ENCODE peak calls at places on chromosomes 7 and 10, in six cellular contexts. One of them, this sample, is unnamed.
A peak's percentile ranks its signal among the peaks of the same experiment; 100 is the strongest.

GRCh38 chr7:149415391-149416068 is 45.3 kb downstream of the ZNF777 start:
- DNase-seq in stimulated activated CD8-positive, alpha-beta memory T cell treated with anti-CD3 and anti-CD28 coated beads, Interleukin-2, amount 100 ng/mL, for 1 hour: no peak
- DNase-seq in fibroblast of pulmonary artery: peak; percentile 37
- DNase-seq in heart left ventricle: no peak
- DNase-seq in stimulated activated CD4-positive, alpha-beta T cell treated with anti-CD3 and anti-CD28 coated beads, Interleukin-2, amount 100 ng/mL, for 48 hours: no peak
- DNase-seq in NCI-H748 treated with DMSO at 0.1 percent for 48 hours: no peak
- DNase-seq in this sample: no peak

GRCh38 chr7:57201895-57202210 is 69.6 kb upstream of the ZNF479 start:
- DNase-seq in stimulated activated CD8-positive, alpha-beta memory T cell treated with anti-CD3 and anti-CD28 coated beads, Interleukin-2, amount 100 ng/mL, for 1 hour: no peak
- DNase-seq in fibroblast of pulmonary artery: no peak
- DNase-seq in heart left ventricle: no peak
- DNase-seq in stimulated activated CD4-positive, alpha-beta T cell treated with anti-CD3 and anti-CD28 coated beads, Interleukin-2, amount 100 ng/mL, for 48 hours: no peak
- DNase-seq in NCI-H748 treated with DMSO at 0.1 percent for 48 hours: no peak
- DNase-seq in this sample: no peak

GRCh38 chr10:122173337-122173736 is 97.8 kb upstream of the BTBD16 start:
- DNase-seq in stimulated activated CD8-positive, alpha-beta memory T cell treated with anti-CD3 and anti-CD28 coated beads, Interleukin-2, amount 100 ng/mL, for 1 hour: no peak
- DNase-seq in fibroblast of pulmonary artery: no peak
- DNase-seq in heart left ventricle: peak; percentile 40
- DNase-seq in stimulated activated CD4-positive, alpha-beta T cell treated with anti-CD3 and anti-CD28 coated beads, Interleukin-2, amount 100 ng/mL, for 48 hours: no peak
- DNase-seq in NCI-H748 treated with DMSO at 0.1 percent for 48 hours: no peak
- DNase-seq in this sample: no peak

GRCh38 chr7:135208417-135208793 is 2.9 kb downstream of the WDR91 start:
- DNase-seq in stimulated activated CD8-positive, alpha-beta memory T cell treated with anti-CD3 and anti-CD28 coated beads, Interleukin-2, amount 100 ng/mL, for 1 hour: no peak
- DNase-seq in fibroblast of pulmonary artery: no peak
- DNase-seq in heart left ventricle: no peak
- DNase-seq in stimulated activated CD4-positive, alpha-beta T cell treated with anti-CD3 and anti-CD28 coated beads, Interleukin-2, amount 100 ng/mL, for 48 hours: no peak
- DNase-seq in NCI-H748 treated with DMSO at 0.1 percent for 48 hours: no peak
- DNase-seq in this sample: no peak

GRCh38 chr10:12643279-12643678 is 293.9 kb downstream of the CAMK1D start:
- DNase-seq in stimulated activated CD8-positive, alpha-beta memory T cell treated with anti-CD3 and anti-CD28 coated beads, Interleukin-2, amount 100 ng/mL, for 1 hour: no peak
- DNase-seq in fibroblast of pulmonary artery: no peak
- DNase-seq in heart left ventricle: no peak
- DNase-seq in stimulated activated CD4-positive, alpha-beta T cell treated with anti-CD3 and anti-CD28 coated beads, Interleukin-2, amount 100 ng/mL, for 48 hours: no peak
- DNase-seq in NCI-H748 treated with DMSO at 0.1 percent for 48 hours: no peak
- DNase-seq in this sample: no peak

GRCh38 chr10:33052915-33053810 is 95.1 kb upstream of the ITGB1 start:
- DNase-seq in stimulated activated CD8-positive, alpha-beta memory T cell treated with anti-CD3 and anti-CD28 coated beads, Interleukin-2, amount 100 ng/mL, for 1 hour: no peak
- DNase-seq in fibroblast of pulmonary artery: no peak
- DNase-seq in heart left ventricle: no peak
- DNase-seq in stimulated activated CD4-positive, alpha-beta T cell treated with anti-CD3 and anti-CD28 coated beads, Interleukin-2, amount 100 ng/mL, for 48 hours: no peak
- DNase-seq in NCI-H748 treated with DMSO at 0.1 percent for 48 hours: no peak
- DNase-seq in this sample: no peak

GRCh38 chr10:48410503-48410902 is 104.0 kb downstream of the MAPK8 start:
- DNase-seq in stimulated activated CD8-positive, alpha-beta memory T cell treated with anti-CD3 and anti-CD28 coated beads, Interleukin-2, amount 100 ng/mL, for 1 hour: no peak
- DNase-seq in fibroblast of pulmonary artery: no peak
- DNase-seq in heart left ventricle: no peak
- DNase-seq in stimulated activated CD4-positive, alpha-beta T cell treated with anti-CD3 and anti-CD28 coated beads, Interleukin-2, amount 100 ng/mL, for 48 hours: no peak
- DNase-seq in NCI-H748 treated with DMSO at 0.1 percent for 48 hours: no peak
- DNase-seq in this sample: no peak

GRCh38 chr7:104209063-104209462 is 1.2 kb upstream of the ORC5 start:
- DNase-seq in stimulated activated CD8-positive, alpha-beta memory T cell treated with anti-CD3 and anti-CD28 coated beads, Interleukin-2, amount 100 ng/mL, for 1 hour: no peak
- DNase-seq in fibroblast of pulmonary artery: no peak
- DNase-seq in heart left ventricle: no peak
- DNase-seq in stimulated activated CD4-positive, alpha-beta T cell treated with anti-CD3 and anti-CD28 coated beads, Interleukin-2, amount 100 ng/mL, for 48 hours: no peak
- DNase-seq in NCI-H748 treated with DMSO at 0.1 percent for 48 hours: no peak
- DNase-seq in this sample: no peak

GRCh38 chr10:26858707-26859034 is 2.1 kb downstream of the ABI1 start:
- DNase-seq in stimulated activated CD8-positive, alpha-beta memory T cell treated with anti-CD3 and anti-CD28 coated beads, Interleukin-2, amount 100 ng/mL, for 1 hour: no peak
- DNase-seq in fibroblast of pulmonary artery: peak; percentile 46
- DNase-seq in heart left ventricle: no peak
- DNase-seq in stimulated activated CD4-positive, alpha-beta T cell treated with anti-CD3 and anti-CD28 coated beads, Interleukin-2, amount 100 ng/mL, for 48 hours: no peak
- DNase-seq in NCI-H748 treated with DMSO at 0.1 percent for 48 hours: no peak
- DNase-seq in this sample: no peak

GRCh38 chr7:140922741-140923345 is 1.9 kb downstream of the BRAF start:
- DNase-seq in stimulated activated CD8-positive, alpha-beta memory T cell treated with anti-CD3 and anti-CD28 coated beads, Interleukin-2, amount 100 ng/mL, for 1 hour: no peak
- DNase-seq in fibroblast of pulmonary artery: no peak
- DNase-seq in heart left ventricle: no peak
- DNase-seq in stimulated activated CD4-positive, alpha-beta T cell treated with anti-CD3 and anti-CD28 coated beads, Interleukin-2, amount 100 ng/mL, for 48 hours: no peak
- DNase-seq in NCI-H748 treated with DMSO at 0.1 percent for 48 hours: no peak
- DNase-seq in this sample: no peak

GRCh38 chr10:30456262-30456661 is 22.3 kb downstream of the MAP3K8 start:
- DNase-seq in stimulated activated CD8-positive, alpha-beta memory T cell treated with anti-CD3 and anti-CD28 coated beads, Interleukin-2, amount 100 ng/mL, for 1 hour: peak; percentile 16
- DNase-seq in fibroblast of pulmonary artery: no peak
- DNase-seq in heart left ventricle: no peak
- DNase-seq in stimulated activated CD4-positive, alpha-beta T cell treated with anti-CD3 and anti-CD28 coated beads, Interleukin-2, amount 100 ng/mL, for 48 hours: no peak
- DNase-seq in NCI-H748 treated with DMSO at 0.1 percent for 48 hours: no peak
- DNase-seq in this sample: no peak

GRCh38 chr10:131934769-131935168 is 34.0 kb downstream of the PPP2R2D start:
- DNase-seq in stimulated activated CD8-positive, alpha-beta memory T cell treated with anti-CD3 and anti-CD28 coated beads, Interleukin-2, amount 100 ng/mL, for 1 hour: no peak
- DNase-seq in fibroblast of pulmonary artery: no peak
- DNase-seq in heart left ventricle: no peak
- DNase-seq in stimulated activated CD4-positive, alpha-beta T cell treated with anti-CD3 and anti-CD28 coated beads, Interleukin-2, amount 100 ng/mL, for 48 hours: no peak
- DNase-seq in NCI-H748 treated with DMSO at 0.1 percent for 48 hours: no peak
- DNase-seq in this sample: no peak

GRCh38 chr10:127801302-127801701 is 64.3 kb downstream of the FOXI2 start:
- DNase-seq in stimulated activated CD8-positive, alpha-beta memory T cell treated with anti-CD3 and anti-CD28 coated beads, Interleukin-2, amount 100 ng/mL, for 1 hour: no peak
- DNase-seq in fibroblast of pulmonary artery: no peak
- DNase-seq in heart left ventricle: no peak
- DNase-seq in stimulated activated CD4-positive, alpha-beta T cell treated with anti-CD3 and anti-CD28 coated beads, Interleukin-2, amount 100 ng/mL, for 48 hours: no peak
- DNase-seq in NCI-H748 treated with DMSO at 0.1 percent for 48 hours: no peak
- DNase-seq in this sample: no peak

GRCh38 chr10:113267616-113268015 is 285.2 kb upstream of the HABP2 start:
- DNase-seq in stimulated activated CD8-positive, alpha-beta memory T cell treated with anti-CD3 and anti-CD28 coated beads, Interleukin-2, amount 100 ng/mL, for 1 hour: no peak
- DNase-seq in fibroblast of pulmonary artery: no peak
- DNase-seq in heart left ventricle: no peak
- DNase-seq in stimulated activated CD4-positive, alpha-beta T cell treated with anti-CD3 and anti-CD28 coated beads, Interleukin-2, amount 100 ng/mL, for 48 hours: no peak
- DNase-seq in NCI-H748 treated with DMSO at 0.1 percent for 48 hours: no peak
- DNase-seq in this sample: no peak

GRCh38 chr7:2921748-2922147 is 77.6 kb upstream of the GNA12 start:
- DNase-seq in stimulated activated CD8-positive, alpha-beta memory T cell treated with anti-CD3 and anti-CD28 coated beads, Interleukin-2, amount 100 ng/mL, for 1 hour: no peak
- DNase-seq in fibroblast of pulmonary artery: no peak
- DNase-seq in heart left ventricle: no peak
- DNase-seq in stimulated activated CD4-positive, alpha-beta T cell treated with anti-CD3 and anti-CD28 coated beads, Interleukin-2, amount 100 ng/mL, for 48 hours: no peak
- DNase-seq in NCI-H748 treated with DMSO at 0.1 percent for 48 hours: no peak
- DNase-seq in this sample: no peak

GRCh38 chr7:76278540-76278939 is 23.9 kb upstream of the HSPB1 start:
- DNase-seq in stimulated activated CD8-positive, alpha-beta memory T cell treated with anti-CD3 and anti-CD28 coated beads, Interleukin-2, amount 100 ng/mL, for 1 hour: no peak
- DNase-seq in fibroblast of pulmonary artery: no peak
- DNase-seq in heart left ventricle: no peak
- DNase-seq in stimulated activated CD4-positive, alpha-beta T cell treated with anti-CD3 and anti-CD28 coated beads, Interleukin-2, amount 100 ng/mL, for 48 hours: no peak
- DNase-seq in NCI-H748 treated with DMSO at 0.1 percent for 48 hours: no peak
- DNase-seq in this sample: no peak

GRCh38 chr7:128863433-128863989 is 855 bp downstream of the ATP6V1F start:
- DNase-seq in stimulated activated CD8-positive, alpha-beta memory T cell treated with anti-CD3 and anti-CD28 coated beads, Interleukin-2, amount 100 ng/mL, for 1 hour: no peak
- DNase-seq in fibroblast of pulmonary artery: peak; percentile 77
- DNase-seq in heart left ventricle: no peak
- DNase-seq in stimulated activated CD4-positive, alpha-beta T cell treated with anti-CD3 and anti-CD28 coated beads, Interleukin-2, amount 100 ng/mL, for 48 hours: peak; percentile 42
- DNase-seq in NCI-H748 treated with DMSO at 0.1 percent for 48 hours: peak; percentile 5
- DNase-seq in this sample: peak; percentile 63

GRCh38 chr10:43254199-43254730 is 12.6 kb downstream of the RASGEF1A start:
- DNase-seq in stimulated activated CD8-positive, alpha-beta memory T cell treated with anti-CD3 and anti-CD28 coated beads, Interleukin-2, amount 100 ng/mL, for 1 hour: no peak
- DNase-seq in fibroblast of pulmonary artery: no peak
- DNase-seq in heart left ventricle: peak; percentile 6
- DNase-seq in stimulated activated CD4-positive, alpha-beta T cell treated with anti-CD3 and anti-CD28 coated beads, Interleukin-2, amount 100 ng/mL, for 48 hours: no peak
- DNase-seq in NCI-H748 treated with DMSO at 0.1 percent for 48 hours: no peak
- DNase-seq in this sample: no peak

GRCh38 chr10:105974803-105975456 is 1189.6 kb downstream of the SORCS1 start:
- DNase-seq in stimulated activated CD8-positive, alpha-beta memory T cell treated with anti-CD3 and anti-CD28 coated beads, Interleukin-2, amount 100 ng/mL, for 1 hour: no peak
- DNase-seq in fibroblast of pulmonary artery: peak; percentile 43
- DNase-seq in heart left ventricle: peak; percentile 29
- DNase-seq in stimulated activated CD4-positive, alpha-beta T cell treated with anti-CD3 and anti-CD28 coated beads, Interleukin-2, amount 100 ng/mL, for 48 hours: no peak
- DNase-seq in NCI-H748 treated with DMSO at 0.1 percent for 48 hours: no peak
- DNase-seq in this sample: no peak

GRCh38 chr7:131544449-131545425 is 11.7 kb downstream of the PODXL start:
- DNase-seq in stimulated activated CD8-positive, alpha-beta memory T cell treated with anti-CD3 and anti-CD28 coated beads, Interleukin-2, amount 100 ng/mL, for 1 hour: no peak
- DNase-seq in fibroblast of pulmonary artery: peak; percentile 47
- DNase-seq in heart left ventricle: no peak
- DNase-seq in stimulated activated CD4-positive, alpha-beta T cell treated with anti-CD3 and anti-CD28 coated beads, Interleukin-2, amount 100 ng/mL, for 48 hours: no peak
- DNase-seq in NCI-H748 treated with DMSO at 0.1 percent for 48 hours: no peak
- DNase-seq in this sample: peak; percentile 40

GRCh38 chr7:158587425-158588084 is at the start of gene PTPRN2:
- DNase-seq in stimulated activated CD8-positive, alpha-beta memory T cell treated with anti-CD3 and anti-CD28 coated beads, Interleukin-2, amount 100 ng/mL, for 1 hour: peak; percentile 34
- DNase-seq in fibroblast of pulmonary artery: peak; percentile 56
- DNase-seq in heart left ventricle: peak; percentile 60
- DNase-seq in stimulated activated CD4-positive, alpha-beta T cell treated with anti-CD3 and anti-CD28 coated beads, Interleukin-2, amount 100 ng/mL, for 48 hours: peak; percentile 52
- DNase-seq in NCI-H748 treated with DMSO at 0.1 percent for 48 hours: peak; percentile 16
- DNase-seq in this sample: no peak

GRCh38 chr10:131758062-131758941 is 142.5 kb upstream of the PPP2R2D start:
- DNase-seq in stimulated activated CD8-positive, alpha-beta memory T cell treated with anti-CD3 and anti-CD28 coated beads, Interleukin-2, amount 100 ng/mL, for 1 hour: no peak
- DNase-seq in fibroblast of pulmonary artery: no peak
- DNase-seq in heart left ventricle: no peak
- DNase-seq in stimulated activated CD4-positive, alpha-beta T cell treated with anti-CD3 and anti-CD28 coated beads, Interleukin-2, amount 100 ng/mL, for 48 hours: no peak
- DNase-seq in NCI-H748 treated with DMSO at 0.1 percent for 48 hours: no peak
- DNase-seq in this sample: no peak

GRCh38 chr10:132303361-132304115 is 4.2 kb downstream of the STK32C start:
- DNase-seq in stimulated activated CD8-positive, alpha-beta memory T cell treated with anti-CD3 and anti-CD28 coated beads, Interleukin-2, amount 100 ng/mL, for 1 hour: no peak
- DNase-seq in fibroblast of pulmonary artery: no peak
- DNase-seq in heart left ventricle: no peak
- DNase-seq in stimulated activated CD4-positive, alpha-beta T cell treated with anti-CD3 and anti-CD28 coated beads, Interleukin-2, amount 100 ng/mL, for 48 hours: no peak
- DNase-seq in NCI-H748 treated with DMSO at 0.1 percent for 48 hours: no peak
- DNase-seq in this sample: no peak

GRCh38 chr7:38318803-38319416 is 45.5 kb upstream of the TARP start:
- DNase-seq in stimulated activated CD8-positive, alpha-beta memory T cell treated with anti-CD3 and anti-CD28 coated beads, Interleukin-2, amount 100 ng/mL, for 1 hour: no peak
- DNase-seq in fibroblast of pulmonary artery: peak; percentile 86
- DNase-seq in heart left ventricle: no peak
- DNase-seq in stimulated activated CD4-positive, alpha-beta T cell treated with anti-CD3 and anti-CD28 coated beads, Interleukin-2, amount 100 ng/mL, for 48 hours: no peak
- DNase-seq in NCI-H748 treated with DMSO at 0.1 percent for 48 hours: peak; percentile 69
- DNase-seq in this sample: peak; percentile 71

GRCh38 chr7:45574521-45575500 is 643 bp downstream of the ADCY1 start:
- DNase-seq in stimulated activated CD8-positive, alpha-beta memory T cell treated with anti-CD3 and anti-CD28 coated beads, Interleukin-2, amount 100 ng/mL, for 1 hour: no peak
- DNase-seq in fibroblast of pulmonary artery: peak; percentile 42
- DNase-seq in heart left ventricle: no peak
- DNase-seq in stimulated activated CD4-positive, alpha-beta T cell treated with anti-CD3 and anti-CD28 coated beads, Interleukin-2, amount 100 ng/mL, for 48 hours: no peak
- DNase-seq in NCI-H748 treated with DMSO at 0.1 percent for 48 hours: no peak
- DNase-seq in this sample: peak; percentile 14

GRCh38 chr10:132842397-132842796 is 56.5 kb upstream of the NKX6-2 start:
- DNase-seq in stimulated activated CD8-positive, alpha-beta memory T cell treated with anti-CD3 and anti-CD28 coated beads, Interleukin-2, amount 100 ng/mL, for 1 hour: no peak
- DNase-seq in fibroblast of pulmonary artery: no peak
- DNase-seq in heart left ventricle: no peak
- DNase-seq in stimulated activated CD4-positive, alpha-beta T cell treated with anti-CD3 and anti-CD28 coated beads, Interleukin-2, amount 100 ng/mL, for 48 hours: no peak
- DNase-seq in NCI-H748 treated with DMSO at 0.1 percent for 48 hours: no peak
- DNase-seq in this sample: no peak

GRCh38 chr10:191703-192518 is 56.7 kb downstream of the ZMYND11 start:
- DNase-seq in stimulated activated CD8-positive, alpha-beta memory T cell treated with anti-CD3 and anti-CD28 coated beads, Interleukin-2, amount 100 ng/mL, for 1 hour: no peak
- DNase-seq in fibroblast of pulmonary artery: peak; percentile 80
- DNase-seq in heart left ventricle: no peak
- DNase-seq in stimulated activated CD4-positive, alpha-beta T cell treated with anti-CD3 and anti-CD28 coated beads, Interleukin-2, amount 100 ng/mL, for 48 hours: no peak
- DNase-seq in NCI-H748 treated with DMSO at 0.1 percent for 48 hours: no peak
- DNase-seq in this sample: peak; percentile 78

GRCh38 chr10:113895018-113895417 is 40.6 kb downstream of the NHLRC2 start:
- DNase-seq in stimulated activated CD8-positive, alpha-beta memory T cell treated with anti-CD3 and anti-CD28 coated beads, Interleukin-2, amount 100 ng/mL, for 1 hour: no peak
- DNase-seq in fibroblast of pulmonary artery: peak; percentile 61
- DNase-seq in heart left ventricle: no peak
- DNase-seq in stimulated activated CD4-positive, alpha-beta T cell treated with anti-CD3 and anti-CD28 coated beads, Interleukin-2, amount 100 ng/mL, for 48 hours: no peak
- DNase-seq in NCI-H748 treated with DMSO at 0.1 percent for 48 hours: no peak
- DNase-seq in this sample: no peak

GRCh38 chr10:20466731-20467130 is 430.4 kb downstream of the NEBL start:
- DNase-seq in stimulated activated CD8-positive, alpha-beta memory T cell treated with anti-CD3 and anti-CD28 coated beads, Interleukin-2, amount 100 ng/mL, for 1 hour: no peak
- DNase-seq in fibroblast of pulmonary artery: peak; percentile 14
- DNase-seq in heart left ventricle: no peak
- DNase-seq in stimulated activated CD4-positive, alpha-beta T cell treated with anti-CD3 and anti-CD28 coated beads, Interleukin-2, amount 100 ng/mL, for 48 hours: no peak
- DNase-seq in NCI-H748 treated with DMSO at 0.1 percent for 48 hours: no peak
- DNase-seq in this sample: peak; percentile 54

GRCh38 chr7:46145412-46145811 is 224.3 kb upstream of the IGFBP3 start:
- DNase-seq in stimulated activated CD8-positive, alpha-beta memory T cell treated with anti-CD3 and anti-CD28 coated beads, Interleukin-2, amount 100 ng/mL, for 1 hour: no peak
- DNase-seq in fibroblast of pulmonary artery: peak; percentile 98
- DNase-seq in heart left ventricle: no peak
- DNase-seq in stimulated activated CD4-positive, alpha-beta T cell treated with anti-CD3 and anti-CD28 coated beads, Interleukin-2, amount 100 ng/mL, for 48 hours: no peak
- DNase-seq in NCI-H748 treated with DMSO at 0.1 percent for 48 hours: no peak
- DNase-seq in this sample: peak; percentile 97

GRCh38 chr10:14822879-14823755 is 14.7 kb downstream of the CDNF start:
- DNase-seq in stimulated activated CD8-positive, alpha-beta memory T cell treated with anti-CD3 and anti-CD28 coated beads, Interleukin-2, amount 100 ng/mL, for 1 hour: no peak
- DNase-seq in fibroblast of pulmonary artery: peak; percentile 55
- DNase-seq in heart left ventricle: no peak
- DNase-seq in stimulated activated CD4-positive, alpha-beta T cell treated with anti-CD3 and anti-CD28 coated beads, Interleukin-2, amount 100 ng/mL, for 48 hours: peak; percentile 16
- DNase-seq in NCI-H748 treated with DMSO at 0.1 percent for 48 hours: no peak
- DNase-seq in this sample: peak; percentile 57

GRCh38 chr7:15854841-15855576 is 168.5 kb upstream of the MEOX2 start:
- DNase-seq in stimulated activated CD8-positive, alpha-beta memory T cell treated with anti-CD3 and anti-CD28 coated beads, Interleukin-2, amount 100 ng/mL, for 1 hour: no peak
- DNase-seq in fibroblast of pulmonary artery: peak; percentile 25
- DNase-seq in heart left ventricle: no peak
- DNase-seq in stimulated activated CD4-positive, alpha-beta T cell treated with anti-CD3 and anti-CD28 coated beads, Interleukin-2, amount 100 ng/mL, for 48 hours: no peak
- DNase-seq in NCI-H748 treated with DMSO at 0.1 percent for 48 hours: no peak
- DNase-seq in this sample: peak; percentile 67

GRCh38 chr7:148921806-148922205 is 37.7 kb upstream of the EZH2 start:
- DNase-seq in stimulated activated CD8-positive, alpha-beta memory T cell treated with anti-CD3 and anti-CD28 coated beads, Interleukin-2, amount 100 ng/mL, for 1 hour: no peak
- DNase-seq in fibroblast of pulmonary artery: no peak
- DNase-seq in heart left ventricle: no peak
- DNase-seq in stimulated activated CD4-positive, alpha-beta T cell treated with anti-CD3 and anti-CD28 coated beads, Interleukin-2, amount 100 ng/mL, for 48 hours: no peak
- DNase-seq in NCI-H748 treated with DMSO at 0.1 percent for 48 hours: no peak
- DNase-seq in this sample: no peak

GRCh38 chr7:80918909-80919721 is at the start of gene SEMA3C:
- DNase-seq in stimulated activated CD8-positive, alpha-beta memory T cell treated with anti-CD3 and anti-CD28 coated beads, Interleukin-2, amount 100 ng/mL, for 1 hour: no peak
- DNase-seq in fibroblast of pulmonary artery: peak; percentile 96
- DNase-seq in heart left ventricle: peak; percentile 86
- DNase-seq in stimulated activated CD4-positive, alpha-beta T cell treated with anti-CD3 and anti-CD28 coated beads, Interleukin-2, amount 100 ng/mL, for 48 hours: no peak
- DNase-seq in NCI-H748 treated with DMSO at 0.1 percent for 48 hours: peak; percentile 77
- DNase-seq in this sample: peak; percentile 90